ENCODE peak calls at places on chromosomes 16 and 17, in six cellular contexts. R is iPS-NIHi11, A is LHCN-M2, L is AML-193, G is lung microvascular endothelial cell, U is fibroblast of pulmonary artery. B is an unnamed sample.

GRCh38 chr17:79850571-79851460 is 11.6 kb upstream of the CBX4 start:
- DNase-seq in R (no peak), A (peak; percentile 83), L (no peak), G (no peak), U (no peak), B (peak; percentile 70)

GRCh38 chr16:73068546-73069401 is 20.8 kb upstream of the ZFHX3 start:
- DNase-seq in R (no peak), A (peak; percentile 95), L (peak; percentile 75), G (peak; percentile 72), U (peak; percentile 97), B (peak; percentile 43)

GRCh38 chr17:63082952-63083351 is 116.9 kb downstream of the TANC2 start:
- DNase-seq in R (no peak), A (peak; percentile 29), L (no peak), G (peak; percentile 8), U (peak; percentile 35), B (no peak)

GRCh38 chr17:49404906-49405305 is 9.8 kb downstream of the PHB1 start:
- DNase-seq in R (no peak), A (no peak), L (no peak), G (no peak), U (no peak), B (peak; percentile 32)

GRCh38 chr17:41639492-41640473 is 15.4 kb upstream of the KRT17 start:
- DNase-seq in R (no peak), A (no peak), L (no peak), G (no peak), U (peak; percentile 40), B (no peak)

GRCh38 chr16:53183442-53183841 is 128.7 kb downstream of the CHD9 start:
- DNase-seq in R (no peak), A (no peak), L (no peak), G (no peak), U (peak; percentile 10), B (no peak)

GRCh38 chr16:13077816-13078215 is 176.4 kb downstream of the SHISA9 start:
- DNase-seq in R (no peak), A (peak; percentile 69), L (no peak), G (no peak), U (no peak), B (no peak)

GRCh38 chr17:14308965-14309879 is 8.3 kb downstream of the HS3ST3B1 start:
- DNase-seq in R (peak; percentile 93), A (peak; percentile 96), L (no peak), G (peak; percentile 67), U (peak; percentile 94), B (peak; percentile 100)

GRCh38 chr17:14737984-14738651 is 437.2 kb downstream of the HS3ST3B1 start:
- DNase-seq in R (peak; percentile 46), A (peak; percentile 98), L (peak; percentile 26), G (no peak), U (peak; percentile 98), B (peak; percentile 78)

GRCh38 chr17:55398689-55399088 is 22.9 kb downstream of the MMD start:
- DNase-seq in R (no peak), A (peak; percentile 19), L (no peak), G (no peak), U (peak; percentile 38), B (no peak)

GRCh38 chr16:66698046-66698445 is 1.5 kb upstream of the CMTM4 start:
- DNase-seq in R (no peak), A (no peak), L (no peak), G (no peak), U (no peak), B (no peak)

GRCh38 chr16:15946257-15947044 is 3.0 kb upstream of the ABCC1 start:
- DNase-seq in R (no peak), A (peak; percentile 55), L (no peak), G (no peak), U (peak; percentile 82), B (no peak)

GRCh38 chr16:12089492-12090161 is 113.1 kb downstream of the SNX29 start:
- DNase-seq in R (peak; percentile 57), A (no peak), L (no peak), G (peak; percentile 50), U (peak; percentile 76), B (peak; percentile 86)

GRCh38 chr17:35088647-35088910 is 25.1 kb upstream of the RFFL start:
- DNase-seq in R (no peak), A (no peak), L (no peak), G (peak; percentile 29), U (no peak), B (no peak)

B was measured in endodermal cell.